ENCODE peak calls at places on chromosome 1, in six cellular contexts. One of them, this sample, is unnamed.

GRCh38 chr1:81809808-81810207 is 9.1 kb downstream of the ADGRL2 start:
- DNase-seq in activated CD8-positive, alpha-beta memory T cell treated with anti-CD3 and anti-CD28 coated beads for 24 hours: no peak
- DNase-seq in AG08395: no peak
- DNase-seq in occipital lobe: no peak
- DNase-seq in ovary: no peak
- DNase-seq in NCI-H1105: no peak
- DNase-seq in this sample: no peak

GRCh38 chr1:174626031-174627020 is 178.6 kb downstream of the GPR52 start:
- DNase-seq in activated CD8-positive, alpha-beta memory T cell treated with anti-CD3 and anti-CD28 coated beads for 24 hours: no peak
- DNase-seq in AG08395: peak; percentile 66
- DNase-seq in occipital lobe: no peak
- DNase-seq in ovary: no peak
- DNase-seq in NCI-H1105: no peak
- DNase-seq in this sample: peak; percentile 8

GRCh38 chr1:54850737-54851136 is 36.3 kb downstream of the DHCR24 start:
- DNase-seq in activated CD8-positive, alpha-beta memory T cell treated with anti-CD3 and anti-CD28 coated beads for 24 hours: no peak
- DNase-seq in AG08395: peak; percentile 96
- DNase-seq in occipital lobe: no peak
- DNase-seq in ovary: no peak
- DNase-seq in NCI-H1105: no peak
- DNase-seq in this sample: no peak

GRCh38 chr1:153842006-153842471 is 66.8 kb downstream of the SLC27A3 start:
- DNase-seq in activated CD8-positive, alpha-beta memory T cell treated with anti-CD3 and anti-CD28 coated beads for 24 hours: no peak
- DNase-seq in AG08395: no peak
- DNase-seq in occipital lobe: no peak
- DNase-seq in ovary: no peak
- DNase-seq in NCI-H1105: peak; percentile 40
- DNase-seq in this sample: no peak

GRCh38 chr1:94305704-94306103 is 68.3 kb upstream of the ARHGAP29 start:
- DNase-seq in activated CD8-positive, alpha-beta memory T cell treated with anti-CD3 and anti-CD28 coated beads for 24 hours: no peak
- DNase-seq in AG08395: peak; percentile 40
- DNase-seq in occipital lobe: no peak
- DNase-seq in ovary: no peak
- DNase-seq in NCI-H1105: no peak
- DNase-seq in this sample: no peak

GRCh38 chr1:94104127-94104684 is 16.7 kb downstream of the ABCA4 start:
- DNase-seq in activated CD8-positive, alpha-beta memory T cell treated with anti-CD3 and anti-CD28 coated beads for 24 hours: no peak
- DNase-seq in AG08395: no peak
- DNase-seq in occipital lobe: no peak
- DNase-seq in ovary: no peak
- DNase-seq in NCI-H1105: no peak
- DNase-seq in this sample: no peak

GRCh38 chr1:192763243-192763642 is 45.6 kb upstream of the RGS2 start:
- DNase-seq in activated CD8-positive, alpha-beta memory T cell treated with anti-CD3 and anti-CD28 coated beads for 24 hours: no peak
- DNase-seq in AG08395: no peak
- DNase-seq in occipital lobe: no peak
- DNase-seq in ovary: no peak
- DNase-seq in NCI-H1105: no peak
- DNase-seq in this sample: no peak

GRCh38 chr1:155107309-155108283 is 20.1 kb upstream of the EFNA1 start:
- DNase-seq in activated CD8-positive, alpha-beta memory T cell treated with anti-CD3 and anti-CD28 coated beads for 24 hours: no peak
- DNase-seq in AG08395: no peak
- DNase-seq in occipital lobe: no peak
- DNase-seq in ovary: no peak
- DNase-seq in NCI-H1105: no peak
- DNase-seq in this sample: no peak

GRCh38 chr1:89545264-89546038 is 20.8 kb downstream of the LRRC8B start:
- DNase-seq in activated CD8-positive, alpha-beta memory T cell treated with anti-CD3 and anti-CD28 coated beads for 24 hours: no peak
- DNase-seq in AG08395: no peak
- DNase-seq in occipital lobe: no peak
- DNase-seq in ovary: no peak
- DNase-seq in NCI-H1105: no peak
- DNase-seq in this sample: no peak

GRCh38 chr1:107831921-107832320 is 133.1 kb downstream of the VAV3 start:
- DNase-seq in activated CD8-positive, alpha-beta memory T cell treated with anti-CD3 and anti-CD28 coated beads for 24 hours: no peak
- DNase-seq in AG08395: no peak
- DNase-seq in occipital lobe: no peak
- DNase-seq in ovary: no peak
- DNase-seq in NCI-H1105: no peak
- DNase-seq in this sample: no peak

GRCh38 chr1:68358439-68358838 is 91.3 kb downstream of the RPE65 start:
- DNase-seq in activated CD8-positive, alpha-beta memory T cell treated with anti-CD3 and anti-CD28 coated beads for 24 hours: no peak
- DNase-seq in AG08395: no peak
- DNase-seq in occipital lobe: no peak
- DNase-seq in ovary: no peak
- DNase-seq in NCI-H1105: no peak
- DNase-seq in this sample: no peak

This sample was measured in SW480.